ENCODE peak calls at places on chromosomes 2 and 18, in eight cellular contexts. Z, R, O, S, A, B, Q and E are unnamed samples.

GRCh38 chr2:181823405-181823804 is 68.1 kb upstream of the ITPRID2 start:
- ATAC-seq in S (no peak), Q (no peak), A (no peak), R (peak; percentile 33), B (no peak), O (no peak), Z (no peak), E (no peak)

GRCh38 chr2:235004289-235004903 is 52.6 kb downstream of the SH3BP4 start:
- ATAC-seq in O (no peak), S (no peak), Z (no peak), Q (no peak), A (no peak), R (no peak), B (no peak), E (no peak)

GRCh38 chr18:4454548-4455112 is 477 bp downstream of the DLGAP1 start:
- ATAC-seq in Q (peak; percentile 15), A (peak; percentile 42), R (no peak), Z (peak; percentile 32), B (no peak), S (no peak), O (peak; percentile 27), E (peak; percentile 18)

GRCh38 chr2:230135126-230135525 is 66.4 kb upstream of the SLC16A14 start:
- ATAC-seq in Q (no peak), B (no peak), S (no peak), Z (no peak), R (no peak), O (no peak), A (no peak), E (no peak)

GRCh38 chr2:76998713-76999112 is 523.5 kb downstream of the LRRTM4 start:
- ATAC-seq in S (no peak), R (no peak), O (no peak), Z (no peak), Q (peak; percentile 40), B (no peak), A (no peak), E (no peak)

GRCh38 chr18:36776650-36777049 is 52.2 kb downstream of the TPGS2 start:
- ATAC-seq in Q (no peak), B (no peak), S (no peak), O (no peak), A (no peak), Z (no peak), R (no peak), E (no peak)

GRCh38 chr2:225891013-225891412 is 491.5 kb downstream of the NYAP2 start:
- ATAC-seq in O (no peak), Z (no peak), R (no peak), A (no peak), B (no peak), Q (no peak), S (no peak), E (no peak)

GRCh38 chr2:84980263-84980983 is 9.5 kb downstream of the KCMF1 start:
- ATAC-seq in S (peak; percentile 39), R (peak; percentile 32), Z (peak; percentile 25), B (no peak), Q (peak; percentile 65), A (no peak), O (no peak), E (no peak)

GRCh38 chr2:208373460-208374089 is 33.0 kb upstream of the PTH2R start:
- ATAC-seq in Q (peak; percentile 75), S (peak; percentile 76), R (peak; percentile 87), O (peak; percentile 69), B (peak; percentile 72), Z (peak; percentile 59), A (peak; percentile 70), E (peak; percentile 19)

GRCh38 chr2:99198103-99198841 is 17.3 kb downstream of the MRPL30 start:
- ATAC-seq in Q (no peak), A (no peak), R (no peak), O (no peak), B (peak; percentile 48), S (no peak), Z (no peak), E (no peak)

GRCh38 chr2:99200232-99200631 is 19.2 kb downstream of the MRPL30 start:
- ATAC-seq in S (peak; percentile 51), R (no peak), A (no peak), Q (no peak), O (no peak), Z (peak; percentile 20), B (no peak), E (no peak)

GRCh38 chr2:99205491-99205890 is 24.5 kb downstream of the MRPL30 start:
- ATAC-seq in A (no peak), Z (no peak), O (no peak), Q (no peak), R (no peak), S (no peak), B (no peak), E (no peak)

DNA sequence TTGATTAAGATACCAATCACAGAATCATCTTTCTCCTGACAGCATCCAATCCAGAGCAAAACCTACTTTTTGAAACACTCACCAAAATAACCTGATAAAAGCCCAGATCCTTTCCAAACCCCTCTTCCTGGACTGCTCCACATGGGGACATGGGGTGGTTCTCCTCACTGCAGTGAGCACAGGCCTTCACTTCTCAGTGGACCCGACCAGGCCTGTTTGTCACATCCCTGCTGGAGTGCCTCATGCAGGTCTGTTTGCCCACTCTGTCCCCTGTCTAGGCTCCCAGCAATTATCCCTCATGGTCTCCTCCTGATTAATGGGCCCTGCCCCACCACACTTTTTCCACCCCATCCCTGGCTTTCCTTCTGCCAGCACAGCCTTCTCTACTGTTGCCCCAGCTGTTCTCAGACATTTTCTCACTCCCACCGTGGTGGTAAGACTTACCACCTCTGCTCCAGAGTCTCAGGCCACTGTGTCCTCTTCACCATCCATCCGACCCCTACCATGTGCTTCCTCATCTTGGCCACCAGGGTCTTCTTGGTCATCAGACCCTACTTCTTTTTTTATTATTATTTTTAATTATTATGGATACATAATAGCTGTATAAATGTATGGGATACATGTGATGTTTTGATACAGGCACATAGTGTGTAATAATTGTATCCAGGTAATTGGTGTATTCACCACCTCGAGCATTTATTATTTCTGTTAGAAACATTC is 21.1 kb downstream of the MRPL30 start:
- ATAC-seq in R (peak; percentile 54), Q (no peak), Z (peak; percentile 65), S (peak; percentile 68), B (peak; percentile 33), O (no peak), A (no peak), E (no peak)
- TF ChIP-seq CTCF in R (no peak), Q (no peak), Z (no peak), S (no peak), B (no peak), O (no peak), A (no peak), E (no peak)

GRCh38 chr18:9852266-9853081 is 33.3 kb upstream of the TXNDC2 start:
- ATAC-seq in B (no peak), Q (no peak), S (no peak), Z (no peak), A (no peak), R (no peak), O (no peak), E (no peak)

GRCh38 chr18:9851511-9851910 is 34.3 kb upstream of the TXNDC2 start:
- ATAC-seq in B (no peak), Z (no peak), R (no peak), A (no peak), Q (no peak), S (no peak), O (no peak), E (no peak)

GRCh38 chr18:9850297-9850696 is 35.5 kb upstream of the TXNDC2 start:
- ATAC-seq in S (no peak), Q (no peak), B (no peak), A (no peak), Z (no peak), O (no peak), R (no peak), E (no peak)

GRCh38 chr18:9848170-9848854 is 37.5 kb upstream of the TXNDC2 start:
- ATAC-seq in S (no peak), Z (no peak), B (no peak), Q (no peak), R (no peak), O (no peak), A (no peak), E (no peak)

GRCh38 chr18:9849407-9849961 is 36.3 kb upstream of the TXNDC2 start:
- ATAC-seq in Z (no peak), O (peak; percentile 92), Q (no peak), B (peak; percentile 96), S (no peak), A (peak; percentile 31), R (no peak), E (peak; percentile 58)
- TF ChIP-seq POLR2AphosphoS5 in Z (no peak), O (peak; percentile 24), Q (no peak), B (no peak), S (no peak), A (no peak), R (no peak), E (no peak)

DNA sequence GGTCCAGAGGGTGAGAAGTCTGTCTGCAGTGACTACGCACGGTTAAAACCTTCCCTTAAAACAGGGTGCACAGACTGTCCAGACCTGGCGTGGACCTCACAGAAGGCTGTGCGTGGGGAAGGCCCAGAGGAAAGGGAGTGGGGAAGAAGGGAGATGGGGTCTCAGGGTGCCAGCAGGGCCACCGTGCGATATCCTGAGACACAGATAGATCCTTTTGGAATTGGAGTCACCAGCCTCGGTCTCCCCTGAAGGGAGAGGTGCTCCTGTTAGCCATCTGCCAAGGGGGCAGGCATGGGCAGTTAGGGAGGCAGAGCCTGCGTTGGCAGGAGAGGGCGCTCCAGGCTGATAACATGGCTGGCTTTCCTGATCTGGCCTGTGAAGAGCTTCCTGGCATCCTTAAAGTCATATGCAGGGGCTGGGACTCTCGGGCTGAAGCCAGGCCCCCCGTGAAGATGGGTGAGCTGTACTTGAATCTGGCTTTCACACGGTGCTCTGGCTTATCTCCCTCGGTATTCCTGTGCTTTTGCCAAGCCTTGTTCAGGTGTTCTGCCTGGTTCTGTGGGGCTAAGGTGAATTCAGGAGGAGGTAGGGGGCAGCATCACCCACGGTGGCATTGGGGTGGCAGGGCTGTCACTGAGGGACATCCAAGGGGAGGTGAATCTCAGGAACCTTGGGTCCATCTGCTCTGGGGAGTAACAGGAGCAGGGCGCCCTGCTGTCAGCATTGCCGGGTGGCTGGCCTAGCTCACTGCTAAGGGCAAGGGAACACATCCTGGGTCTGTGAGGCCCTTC is 107.2 kb upstream of the SMAD2 start:
- ATAC-seq in R (peak; percentile 94), A (peak; percentile 93), O (no peak), Q (peak; percentile 31), B (no peak), S (peak; percentile 56), Z (peak; percentile 75), E (no peak)
- TF ChIP-seq CTCF in R (peak; percentile 92), A (peak; percentile 81), O (peak; percentile 36), Q (peak; percentile 4), B (peak; percentile 8), S (peak; percentile 39), Z (peak; percentile 54), E (no peak)

DNA sequence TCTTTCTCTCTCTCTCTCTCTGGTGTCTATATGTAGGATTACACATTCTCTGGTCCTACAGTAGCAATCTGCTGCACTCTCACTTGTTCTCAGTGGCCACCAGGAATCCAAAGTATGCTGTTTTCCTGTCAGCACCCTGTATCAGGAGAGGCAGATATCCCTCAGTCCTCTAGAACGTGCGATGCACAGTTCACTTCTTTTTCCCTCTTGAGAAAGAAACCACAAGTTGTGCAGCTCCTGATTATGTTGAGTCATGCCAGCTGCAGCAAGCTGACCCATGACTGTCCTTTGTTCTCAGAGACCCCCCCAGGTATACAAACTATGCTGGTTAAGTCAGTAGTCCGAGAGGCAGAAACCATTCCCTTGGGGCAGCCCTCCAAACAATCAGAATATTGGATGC is 54.6 kb downstream of the LANCL1 start:
- ATAC-seq in Q (no peak), A (no peak), R (no peak), Z (peak; percentile 90), O (no peak), B (no peak), S (no peak), E (no peak)
- TF ChIP-seq POLR2AphosphoS5 in Q (no peak), A (no peak), R (no peak), Z (no peak), O (no peak), B (no peak), S (no peak), E (no peak)

GRCh38 chr2:64586883-64587481 is 62.9 kb downstream of the AFTPH start:
- ATAC-seq in Q (peak; percentile 30), A (peak; percentile 55), B (peak; percentile 74), S (no peak), R (peak; percentile 77), Z (no peak), O (no peak), E (peak; percentile 51)
- TF ChIP-seq CTCF in Q (peak; percentile 63), A (peak; percentile 66), B (peak; percentile 60), S (peak; percentile 68), R (peak; percentile 72), Z (peak; percentile 72), O (peak; percentile 54), E (peak; percentile 65)